ENCODE peak calls at places on chromosomes 11 and 22, in six cellular contexts. One of them, this sample, is unnamed.

GRCh38 chr22:37601203-37601539 is 7.5 kb upstream of the GGA1 start:
- DNase-seq in HepG2: no peak
- DNase-seq in A549: no peak
- DNase-seq in K562: no peak
- DNase-seq in GM12878: no peak
- DNase-seq in H1: no peak
- DNase-seq in this sample: no peak

GRCh38 chr11:35047179-35047578 is 91.8 kb upstream of the CD44 start:
- DNase-seq in HepG2: no peak
- DNase-seq in A549: no peak
- DNase-seq in GM12878: no peak
- DNase-seq in H1: no peak
- DNase-seq in K562: no peak
- DNase-seq in this sample: no peak

GRCh38 chr11:118917488-118918127 is 8.1 kb downstream of the BCL9L start:
- DNase-seq in K562: no peak
- DNase-seq in A549: peak
- DNase-seq in H1: no peak
- DNase-seq in HepG2: peak
- DNase-seq in GM12878: no peak
- DNase-seq in this sample: no peak

GRCh38 chr11:12330491-12331231 is 46.7 kb upstream of the PARVA start:
- DNase-seq in GM12878: no peak
- DNase-seq in HepG2: no peak
- DNase-seq in H1: no peak
- DNase-seq in K562: no peak
- DNase-seq in A549: no peak
- DNase-seq in this sample: no peak

GRCh38 chr11:61598886-61599868 is 18.3 kb upstream of the SYT7 start:
- DNase-seq in H1: peak
- DNase-seq in A549: no peak
- DNase-seq in HepG2: no peak
- DNase-seq in K562: no peak
- DNase-seq in GM12878: no peak
- DNase-seq in this sample: peak

GRCh38 chr22:48968201-48968959 is 859.3 kb downstream of the BRD1 start:
- DNase-seq in K562: peak
- DNase-seq in A549: peak
- DNase-seq in GM12878: no peak
- DNase-seq in H1: peak
- DNase-seq in HepG2: peak
- DNase-seq in this sample: no peak

GRCh38 chr11:57311109-57311936 is 13.4 kb downstream of the TNKS1BP1 start:
- DNase-seq in GM12878: peak
- DNase-seq in K562: peak
- DNase-seq in A549: peak
- DNase-seq in H1: peak
- DNase-seq in HepG2: peak
- DNase-seq in this sample: peak

GRCh38 chr22:33539202-33539901 is 380.9 kb downstream of the LARGE1 start:
- DNase-seq in K562: no peak
- DNase-seq in GM12878: no peak
- DNase-seq in A549: no peak
- DNase-seq in H1: no peak
- DNase-seq in HepG2: peak
- DNase-seq in this sample: no peak

GRCh38 chr11:118633979-118634378 is 26.6 kb downstream of the PHLDB1 start:
- DNase-seq in H1: no peak
- DNase-seq in A549: no peak
- DNase-seq in HepG2: no peak
- DNase-seq in K562: no peak
- DNase-seq in GM12878: no peak
- DNase-seq in this sample: no peak

GRCh38 chr22:41902016-41902415 is 12.9 kb downstream of the SHISA8 start:
- DNase-seq in HepG2: no peak
- DNase-seq in K562: no peak
- DNase-seq in GM12878: no peak
- DNase-seq in A549: no peak
- DNase-seq in H1: no peak
- DNase-seq in this sample: no peak

GRCh38 chr22:30777589-30777988 is 82.9 kb downstream of the OSBP2 start:
- DNase-seq in GM12878: no peak
- DNase-seq in A549: no peak
- DNase-seq in HepG2: no peak
- DNase-seq in K562: no peak
- DNase-seq in H1: no peak
- DNase-seq in this sample: peak

GRCh38 chr22:49014227-49015201 is 813.2 kb downstream of the BRD1 start:
- DNase-seq in A549: no peak
- DNase-seq in HepG2: no peak
- DNase-seq in H1: peak
- DNase-seq in GM12878: no peak
- DNase-seq in K562: no peak
- DNase-seq in this sample: peak

GRCh38 chr11:112773256-112773655 is 188.0 kb upstream of the NCAM1 start:
- DNase-seq in K562: no peak
- DNase-seq in A549: no peak
- DNase-seq in H1: no peak
- DNase-seq in GM12878: no peak
- DNase-seq in HepG2: no peak
- DNase-seq in this sample: no peak

GRCh38 chr11:126751242-126751641 is 249.3 kb downstream of the KIRREL3 start:
- DNase-seq in K562: no peak
- DNase-seq in H1: no peak
- DNase-seq in A549: no peak
- DNase-seq in GM12878: no peak
- DNase-seq in HepG2: no peak
- DNase-seq in this sample: no peak

GRCh38 chr22:49768077-49768476 is 59.6 kb downstream of the BRD1 start:
- DNase-seq in A549: no peak
- DNase-seq in GM12878: no peak
- DNase-seq in HepG2: no peak
- DNase-seq in H1: no peak
- DNase-seq in K562: no peak
- DNase-seq in this sample: no peak

GRCh38 chr22:47322854-47323253 is 560.4 kb downstream of the TBC1D22A start:
- DNase-seq in A549: no peak
- DNase-seq in HepG2: no peak
- DNase-seq in H1: no peak
- DNase-seq in GM12878: no peak
- DNase-seq in K562: no peak
- DNase-seq in this sample: no peak

GRCh38 chr11:115377882-115378296 is 126.3 kb downstream of the CADM1 start:
- DNase-seq in A549: peak
- DNase-seq in GM12878: no peak
- DNase-seq in H1: no peak
- DNase-seq in K562: no peak
- DNase-seq in HepG2: peak
- DNase-seq in this sample: no peak

GRCh38 chr11:71206186-71206585 is 46.2 kb downstream of the SHANK2 start:
- DNase-seq in H1: no peak
- DNase-seq in HepG2: no peak
- DNase-seq in K562: no peak
- DNase-seq in GM12878: no peak
- DNase-seq in A549: no peak
- DNase-seq in this sample: no peak

GRCh38 chr22:27197071-27197470 is 539.7 kb downstream of the MIAT start:
- DNase-seq in K562: no peak
- DNase-seq in HepG2: no peak
- DNase-seq in A549: no peak
- DNase-seq in H1: no peak
- DNase-seq in GM12878: no peak
- DNase-seq in this sample: no peak

GRCh38 chr11:45333506-45333971 is 47.4 kb upstream of the SYT13 start:
- DNase-seq in H1: peak
- DNase-seq in HepG2: peak
- DNase-seq in GM12878: no peak
- DNase-seq in K562: peak
- DNase-seq in A549: peak
- DNase-seq in this sample: peak

GRCh38 chr22:40727607-40728325 is 48.5 kb downstream of the MCHR1 start:
- DNase-seq in GM12878: no peak
- DNase-seq in HepG2: no peak
- DNase-seq in H1: no peak
- DNase-seq in A549: no peak
- DNase-seq in K562: no peak
- DNase-seq in this sample: no peak

GRCh38 chr11:13450832-13451397 is 12.1 kb downstream of the BTBD10 start:
- DNase-seq in GM12878: no peak
- DNase-seq in A549: no peak
- DNase-seq in HepG2: no peak
- DNase-seq in K562: no peak
- DNase-seq in H1: no peak
- DNase-seq in this sample: no peak

GRCh38 chr11:14443642-14444041 is 56.0 kb downstream of the COPB1 start:
- DNase-seq in HepG2: peak
- DNase-seq in GM12878: no peak
- DNase-seq in K562: no peak
- DNase-seq in H1: no peak
- DNase-seq in A549: peak
- DNase-seq in this sample: peak

GRCh38 chr11:86717817-86718501 is 45.5 kb upstream of the ME3 start:
- DNase-seq in K562: no peak
- DNase-seq in HepG2: no peak
- DNase-seq in A549: peak
- DNase-seq in H1: no peak
- DNase-seq in GM12878: no peak
- DNase-seq in this sample: no peak
- TF ChIP-seq MAX in K562: no peak
- TF ChIP-seq MAX in HepG2: no peak
- TF ChIP-seq MAX in A549: no peak
- TF ChIP-seq MAX in H1: no peak
- TF ChIP-seq MAX in GM12878: no peak
- TF ChIP-seq MAX in this sample: no peak

GRCh38 chr11:33733978-33734377 is 2.2 kb downstream of the CD59 start:
- DNase-seq in GM12878: no peak
- DNase-seq in HepG2: no peak
- DNase-seq in K562: no peak
- DNase-seq in H1: no peak
- DNase-seq in A549: no peak
- DNase-seq in this sample: no peak
- H3K4me3 ChIP-seq in GM12878: peak
- H3K4me3 ChIP-seq in HepG2: no peak
- H3K4me3 ChIP-seq in K562: peak
- H3K4me3 ChIP-seq in H1: no peak
- H3K4me3 ChIP-seq in A549: peak
- H3K4me3 ChIP-seq in this sample: peak

GRCh38 chr11:59899532-59899931 is 20.9 kb downstream of the OOSP3 start:
- DNase-seq in A549: peak
- DNase-seq in HepG2: no peak
- DNase-seq in K562: no peak
- DNase-seq in H1: no peak
- DNase-seq in GM12878: no peak
- DNase-seq in this sample: no peak
- TF ChIP-seq RFX5 in A549: no peak
- TF ChIP-seq RFX5 in HepG2: no peak
- TF ChIP-seq RFX5 in K562: no peak
- TF ChIP-seq RFX5 in H1: no peak
- TF ChIP-seq RFX5 in GM12878: no peak
- TF ChIP-seq RFX5 in this sample: no peak

GRCh38 chr22:39448205-39449054 is 8.4 kb upstream of the MGAT3 start:
- DNase-seq in HepG2: no peak
- DNase-seq in H1: no peak
- DNase-seq in GM12878: no peak
- DNase-seq in K562: no peak
- DNase-seq in A549: no peak
- DNase-seq in this sample: no peak
- TF ChIP-seq MAX in HepG2: no peak
- TF ChIP-seq MAX in H1: no peak
- TF ChIP-seq MAX in GM12878: no peak
- TF ChIP-seq MAX in K562: no peak
- TF ChIP-seq MAX in A549: no peak
- TF ChIP-seq MAX in this sample: no peak

GRCh38 chr11:47186076-47186936 is at the start of gene PACSIN3:
- DNase-seq in H1: peak
- DNase-seq in K562: peak
- DNase-seq in A549: peak
- DNase-seq in GM12878: no peak
- DNase-seq in HepG2: peak
- DNase-seq in this sample: peak

GRCh38 chr11:47188262-47188661 is 2.0 kb upstream of the PACSIN3 start:
- DNase-seq in A549: no peak
- DNase-seq in HepG2: no peak
- DNase-seq in GM12878: no peak
- DNase-seq in H1: no peak
- DNase-seq in K562: no peak
- DNase-seq in this sample: peak

GRCh38 chr11:47189100-47189834 is 3.0 kb upstream of the PACSIN3 start:
- DNase-seq in A549: peak
- DNase-seq in K562: no peak
- DNase-seq in HepG2: peak
- DNase-seq in H1: no peak
- DNase-seq in GM12878: no peak
- DNase-seq in this sample: no peak

GRCh38 chr11:47186937-47187681 is 875 bp upstream of the PACSIN3 start:
- DNase-seq in K562: peak
- DNase-seq in HepG2: peak
- DNase-seq in A549: peak
- DNase-seq in GM12878: no peak
- DNase-seq in H1: peak
- DNase-seq in this sample: peak

DNA sequence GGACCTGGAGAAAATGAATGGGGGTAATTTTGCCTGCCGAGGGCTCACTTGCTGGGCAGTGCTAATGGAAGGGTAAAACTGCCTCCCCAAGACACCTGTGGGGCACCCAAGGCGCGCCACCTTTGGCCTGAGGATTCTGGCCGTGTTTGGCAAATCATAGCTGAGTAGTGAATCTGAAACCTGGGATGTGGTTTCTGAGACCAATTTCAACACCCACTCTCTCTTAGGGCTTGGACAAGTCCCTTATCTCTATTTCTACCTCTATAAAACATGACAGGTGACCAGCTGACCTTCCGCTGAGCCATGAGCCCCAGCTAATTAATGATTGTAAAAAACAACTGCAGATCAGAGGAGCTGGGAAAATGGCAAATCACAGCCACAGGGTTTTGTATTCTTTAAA is 1.5 kb upstream of the PACSIN3 start:
- DNase-seq in H1: no peak
- DNase-seq in A549: no peak
- DNase-seq in HepG2: no peak
- DNase-seq in GM12878: no peak
- DNase-seq in K562: no peak
- DNase-seq in this sample: peak
- H3K4me3 ChIP-seq in H1: peak
- H3K4me3 ChIP-seq in A549: peak
- H3K4me3 ChIP-seq in HepG2: peak
- H3K4me3 ChIP-seq in GM12878: no peak
- H3K4me3 ChIP-seq in K562: no peak
- H3K4me3 ChIP-seq in this sample: peak

GRCh38 chr11:9574556-9574805 is 1.0 kb downstream of the WEE1 start:
- DNase-seq in A549: peak
- DNase-seq in H1: no peak
- DNase-seq in HepG2: no peak
- DNase-seq in GM12878: no peak
- DNase-seq in K562: no peak
- DNase-seq in this sample: no peak
- TF ChIP-seq RFX5 in A549: no peak
- TF ChIP-seq RFX5 in H1: no peak
- TF ChIP-seq RFX5 in HepG2: no peak
- TF ChIP-seq RFX5 in GM12878: no peak
- TF ChIP-seq RFX5 in K562: no peak
- TF ChIP-seq RFX5 in this sample: no peak